ENCODE peak calls at places on chromosomes 16 and 17, in ten cellular contexts. One of them, this sample, is unnamed.

GRCh38 chr17:19398301-19399181 is 11.6 kb upstream of the MFAP4 start:
- DNase-seq in B cell: no peak
- DNase-seq in stimulated activated CD4-positive, alpha-beta T cell treated with anti-CD3 and anti-CD28 coated beads, Interleukin-4, amount 100 ng/mL, for 48 hours: no peak
- DNase-seq in SK-N-MC: no peak
- DNase-seq in SW 1271: no peak
- DNase-seq in activated CD8-positive, alpha-beta memory T cell treated with anti-CD3 and anti-CD28 coated beads for 4 hours: no peak
- DNase-seq in GM04504: no peak
- DNase-seq in RWPE1: peak; percentile 37
- DNase-seq in T-helper 9 cell: no peak
- DNase-seq in NCI-H1694: no peak
- DNase-seq in this sample: no peak

GRCh38 chr17:73973881-73974409 is 229.5 kb upstream of the RPL38 start:
- DNase-seq in B cell: no peak
- DNase-seq in stimulated activated CD4-positive, alpha-beta T cell treated with anti-CD3 and anti-CD28 coated beads, Interleukin-4, amount 100 ng/mL, for 48 hours: no peak
- DNase-seq in SK-N-MC: no peak
- DNase-seq in SW 1271: no peak
- DNase-seq in activated CD8-positive, alpha-beta memory T cell treated with anti-CD3 and anti-CD28 coated beads for 4 hours: no peak
- DNase-seq in GM04504: no peak
- DNase-seq in RWPE1: no peak
- DNase-seq in T-helper 9 cell: no peak
- DNase-seq in NCI-H1694: no peak
- DNase-seq in this sample: no peak

GRCh38 chr17:71975998-71976649 is 144.7 kb upstream of the SOX9 start:
- DNase-seq in B cell: no peak
- DNase-seq in stimulated activated CD4-positive, alpha-beta T cell treated with anti-CD3 and anti-CD28 coated beads, Interleukin-4, amount 100 ng/mL, for 48 hours: no peak
- DNase-seq in SK-N-MC: no peak
- DNase-seq in SW 1271: peak; percentile 58
- DNase-seq in activated CD8-positive, alpha-beta memory T cell treated with anti-CD3 and anti-CD28 coated beads for 4 hours: no peak
- DNase-seq in GM04504: peak; percentile 97
- DNase-seq in RWPE1: peak; percentile 96
- DNase-seq in T-helper 9 cell: no peak
- DNase-seq in NCI-H1694: no peak
- DNase-seq in this sample: peak; percentile 83

GRCh38 chr17:45700171-45701090 is 83.7 kb upstream of the CRHR1 start:
- DNase-seq in B cell: no peak
- DNase-seq in stimulated activated CD4-positive, alpha-beta T cell treated with anti-CD3 and anti-CD28 coated beads, Interleukin-4, amount 100 ng/mL, for 48 hours: no peak
- DNase-seq in SK-N-MC: no peak
- DNase-seq in SW 1271: no peak
- DNase-seq in activated CD8-positive, alpha-beta memory T cell treated with anti-CD3 and anti-CD28 coated beads for 4 hours: no peak
- DNase-seq in GM04504: no peak
- DNase-seq in RWPE1: no peak
- DNase-seq in T-helper 9 cell: no peak
- DNase-seq in NCI-H1694: no peak
- DNase-seq in this sample: no peak

GRCh38 chr16:57013268-57013667 is 23.9 kb downstream of the NLRC5 start:
- DNase-seq in B cell: no peak
- DNase-seq in stimulated activated CD4-positive, alpha-beta T cell treated with anti-CD3 and anti-CD28 coated beads, Interleukin-4, amount 100 ng/mL, for 48 hours: no peak
- DNase-seq in SK-N-MC: no peak
- DNase-seq in SW 1271: no peak
- DNase-seq in activated CD8-positive, alpha-beta memory T cell treated with anti-CD3 and anti-CD28 coated beads for 4 hours: no peak
- DNase-seq in GM04504: no peak
- DNase-seq in RWPE1: no peak
- DNase-seq in T-helper 9 cell: no peak
- DNase-seq in NCI-H1694: no peak
- DNase-seq in this sample: peak; percentile 56

GRCh38 chr16:47136101-47136820 is 7.5 kb downstream of the NETO2 start:
- DNase-seq in B cell: no peak
- DNase-seq in stimulated activated CD4-positive, alpha-beta T cell treated with anti-CD3 and anti-CD28 coated beads, Interleukin-4, amount 100 ng/mL, for 48 hours: no peak
- DNase-seq in SK-N-MC: no peak
- DNase-seq in SW 1271: no peak
- DNase-seq in activated CD8-positive, alpha-beta memory T cell treated with anti-CD3 and anti-CD28 coated beads for 4 hours: no peak
- DNase-seq in GM04504: no peak
- DNase-seq in RWPE1: peak; percentile 62
- DNase-seq in T-helper 9 cell: no peak
- DNase-seq in NCI-H1694: no peak
- DNase-seq in this sample: no peak

GRCh38 chr17:38885728-38886642 is 16.1 kb downstream of the LASP1 start:
- DNase-seq in B cell: no peak
- DNase-seq in stimulated activated CD4-positive, alpha-beta T cell treated with anti-CD3 and anti-CD28 coated beads, Interleukin-4, amount 100 ng/mL, for 48 hours: no peak
- DNase-seq in SK-N-MC: no peak
- DNase-seq in SW 1271: no peak
- DNase-seq in activated CD8-positive, alpha-beta memory T cell treated with anti-CD3 and anti-CD28 coated beads for 4 hours: no peak
- DNase-seq in GM04504: no peak
- DNase-seq in RWPE1: no peak
- DNase-seq in T-helper 9 cell: no peak
- DNase-seq in NCI-H1694: peak; percentile 56
- DNase-seq in this sample: no peak

GRCh38 chr17:57097832-57098421 is 12.9 kb downstream of the AKAP1 start:
- DNase-seq in B cell: no peak
- DNase-seq in stimulated activated CD4-positive, alpha-beta T cell treated with anti-CD3 and anti-CD28 coated beads, Interleukin-4, amount 100 ng/mL, for 48 hours: no peak
- DNase-seq in SK-N-MC: no peak
- DNase-seq in SW 1271: no peak
- DNase-seq in activated CD8-positive, alpha-beta memory T cell treated with anti-CD3 and anti-CD28 coated beads for 4 hours: no peak
- DNase-seq in GM04504: peak; percentile 85
- DNase-seq in RWPE1: no peak
- DNase-seq in T-helper 9 cell: no peak
- DNase-seq in NCI-H1694: peak; percentile 24
- DNase-seq in this sample: no peak

GRCh38 chr17:49573510-49574282 is 2.0 kb upstream of the NXPH3 start:
- DNase-seq in B cell: no peak
- DNase-seq in stimulated activated CD4-positive, alpha-beta T cell treated with anti-CD3 and anti-CD28 coated beads, Interleukin-4, amount 100 ng/mL, for 48 hours: no peak
- DNase-seq in SK-N-MC: no peak
- DNase-seq in SW 1271: no peak
- DNase-seq in activated CD8-positive, alpha-beta memory T cell treated with anti-CD3 and anti-CD28 coated beads for 4 hours: no peak
- DNase-seq in GM04504: no peak
- DNase-seq in RWPE1: no peak
- DNase-seq in T-helper 9 cell: no peak
- DNase-seq in NCI-H1694: no peak
- DNase-seq in this sample: no peak

GRCh38 chr17:67555855-67556254 is 161.9 kb upstream of the NOL11 start:
- DNase-seq in B cell: no peak
- DNase-seq in stimulated activated CD4-positive, alpha-beta T cell treated with anti-CD3 and anti-CD28 coated beads, Interleukin-4, amount 100 ng/mL, for 48 hours: no peak
- DNase-seq in SK-N-MC: no peak
- DNase-seq in SW 1271: no peak
- DNase-seq in activated CD8-positive, alpha-beta memory T cell treated with anti-CD3 and anti-CD28 coated beads for 4 hours: no peak
- DNase-seq in GM04504: no peak
- DNase-seq in RWPE1: no peak
- DNase-seq in T-helper 9 cell: no peak
- DNase-seq in NCI-H1694: no peak
- DNase-seq in this sample: no peak

GRCh38 chr16:12062343-12063003 is 85.9 kb downstream of the SNX29 start:
- DNase-seq in B cell: no peak
- DNase-seq in stimulated activated CD4-positive, alpha-beta T cell treated with anti-CD3 and anti-CD28 coated beads, Interleukin-4, amount 100 ng/mL, for 48 hours: no peak
- DNase-seq in SK-N-MC: no peak
- DNase-seq in SW 1271: no peak
- DNase-seq in activated CD8-positive, alpha-beta memory T cell treated with anti-CD3 and anti-CD28 coated beads for 4 hours: no peak
- DNase-seq in GM04504: peak; percentile 94
- DNase-seq in RWPE1: peak; percentile 70
- DNase-seq in T-helper 9 cell: no peak
- DNase-seq in NCI-H1694: no peak
- DNase-seq in this sample: peak; percentile 94

GRCh38 chr16:22386976-22387375 is 12.6 kb upstream of the CDR2 start:
- DNase-seq in B cell: no peak
- DNase-seq in stimulated activated CD4-positive, alpha-beta T cell treated with anti-CD3 and anti-CD28 coated beads, Interleukin-4, amount 100 ng/mL, for 48 hours: no peak
- DNase-seq in SK-N-MC: no peak
- DNase-seq in SW 1271: no peak
- DNase-seq in activated CD8-positive, alpha-beta memory T cell treated with anti-CD3 and anti-CD28 coated beads for 4 hours: no peak
- DNase-seq in GM04504: peak; percentile 88
- DNase-seq in RWPE1: peak; percentile 39
- DNase-seq in T-helper 9 cell: no peak
- DNase-seq in NCI-H1694: no peak
- DNase-seq in this sample: peak; percentile 93

GRCh38 chr16:56860226-56861020 is 4.6 kb upstream of the SLC12A3 start:
- DNase-seq in B cell: no peak
- DNase-seq in stimulated activated CD4-positive, alpha-beta T cell treated with anti-CD3 and anti-CD28 coated beads, Interleukin-4, amount 100 ng/mL, for 48 hours: peak; percentile 6
- DNase-seq in SK-N-MC: no peak
- DNase-seq in SW 1271: no peak
- DNase-seq in activated CD8-positive, alpha-beta memory T cell treated with anti-CD3 and anti-CD28 coated beads for 4 hours: no peak
- DNase-seq in GM04504: no peak
- DNase-seq in RWPE1: no peak
- DNase-seq in T-helper 9 cell: no peak
- DNase-seq in NCI-H1694: no peak
- DNase-seq in this sample: no peak

GRCh38 chr17:73057196-73057595 is 35.3 kb downstream of the SLC39A11 start:
- DNase-seq in B cell: no peak
- DNase-seq in stimulated activated CD4-positive, alpha-beta T cell treated with anti-CD3 and anti-CD28 coated beads, Interleukin-4, amount 100 ng/mL, for 48 hours: no peak
- DNase-seq in SK-N-MC: no peak
- DNase-seq in SW 1271: no peak
- DNase-seq in activated CD8-positive, alpha-beta memory T cell treated with anti-CD3 and anti-CD28 coated beads for 4 hours: no peak
- DNase-seq in GM04504: no peak
- DNase-seq in RWPE1: no peak
- DNase-seq in T-helper 9 cell: no peak
- DNase-seq in NCI-H1694: no peak
- DNase-seq in this sample: no peak

GRCh38 chr17:80270104-80270503 is 9.5 kb downstream of the RNF213 start:
- DNase-seq in B cell: no peak
- DNase-seq in stimulated activated CD4-positive, alpha-beta T cell treated with anti-CD3 and anti-CD28 coated beads, Interleukin-4, amount 100 ng/mL, for 48 hours: no peak
- DNase-seq in SK-N-MC: no peak
- DNase-seq in SW 1271: no peak
- DNase-seq in activated CD8-positive, alpha-beta memory T cell treated with anti-CD3 and anti-CD28 coated beads for 4 hours: no peak
- DNase-seq in GM04504: no peak
- DNase-seq in RWPE1: no peak
- DNase-seq in T-helper 9 cell: no peak
- DNase-seq in NCI-H1694: no peak
- DNase-seq in this sample: no peak

GRCh38 chr16:58451263-58451662 is 48.7 kb upstream of the NDRG4 start:
- DNase-seq in B cell: no peak
- DNase-seq in stimulated activated CD4-positive, alpha-beta T cell treated with anti-CD3 and anti-CD28 coated beads, Interleukin-4, amount 100 ng/mL, for 48 hours: no peak
- DNase-seq in SK-N-MC: no peak
- DNase-seq in SW 1271: no peak
- DNase-seq in activated CD8-positive, alpha-beta memory T cell treated with anti-CD3 and anti-CD28 coated beads for 4 hours: no peak
- DNase-seq in GM04504: no peak
- DNase-seq in RWPE1: no peak
- DNase-seq in T-helper 9 cell: no peak
- DNase-seq in NCI-H1694: no peak
- DNase-seq in this sample: no peak

GRCh38 chr16:90047714-90048346 is 28.6 kb upstream of the DBNDD1 start:
- DNase-seq in B cell: no peak
- DNase-seq in stimulated activated CD4-positive, alpha-beta T cell treated with anti-CD3 and anti-CD28 coated beads, Interleukin-4, amount 100 ng/mL, for 48 hours: no peak
- DNase-seq in SK-N-MC: no peak
- DNase-seq in SW 1271: no peak
- DNase-seq in activated CD8-positive, alpha-beta memory T cell treated with anti-CD3 and anti-CD28 coated beads for 4 hours: no peak
- DNase-seq in GM04504: no peak
- DNase-seq in RWPE1: peak; percentile 41
- DNase-seq in T-helper 9 cell: peak; percentile 18
- DNase-seq in NCI-H1694: no peak
- DNase-seq in this sample: no peak

GRCh38 chr16:66975302-66975893 is 13.0 kb upstream of the CES4A start:
- DNase-seq in B cell: no peak
- DNase-seq in stimulated activated CD4-positive, alpha-beta T cell treated with anti-CD3 and anti-CD28 coated beads, Interleukin-4, amount 100 ng/mL, for 48 hours: no peak
- DNase-seq in SK-N-MC: no peak
- DNase-seq in SW 1271: no peak
- DNase-seq in activated CD8-positive, alpha-beta memory T cell treated with anti-CD3 and anti-CD28 coated beads for 4 hours: no peak
- DNase-seq in GM04504: no peak
- DNase-seq in RWPE1: no peak
- DNase-seq in T-helper 9 cell: no peak
- DNase-seq in NCI-H1694: no peak
- DNase-seq in this sample: no peak

GRCh38 chr16:85204242-85205010 is 92.2 kb upstream of the CIBAR2 start:
- DNase-seq in B cell: no peak
- DNase-seq in stimulated activated CD4-positive, alpha-beta T cell treated with anti-CD3 and anti-CD28 coated beads, Interleukin-4, amount 100 ng/mL, for 48 hours: no peak
- DNase-seq in SK-N-MC: no peak
- DNase-seq in SW 1271: no peak
- DNase-seq in activated CD8-positive, alpha-beta memory T cell treated with anti-CD3 and anti-CD28 coated beads for 4 hours: no peak
- DNase-seq in GM04504: peak; percentile 74
- DNase-seq in RWPE1: peak; percentile 38
- DNase-seq in T-helper 9 cell: no peak
- DNase-seq in NCI-H1694: no peak
- DNase-seq in this sample: no peak

GRCh38 chr17:66214893-66215528 is 14.2 kb downstream of the APOH start:
- DNase-seq in B cell: no peak
- DNase-seq in stimulated activated CD4-positive, alpha-beta T cell treated with anti-CD3 and anti-CD28 coated beads, Interleukin-4, amount 100 ng/mL, for 48 hours: no peak
- DNase-seq in SK-N-MC: no peak
- DNase-seq in SW 1271: no peak
- DNase-seq in activated CD8-positive, alpha-beta memory T cell treated with anti-CD3 and anti-CD28 coated beads for 4 hours: no peak
- DNase-seq in GM04504: no peak
- DNase-seq in RWPE1: no peak
- DNase-seq in T-helper 9 cell: no peak
- DNase-seq in NCI-H1694: no peak
- DNase-seq in this sample: no peak

This sample was measured in HS-5.